ENCODE peak calls at places on chromosomes 11 and 22, in ten cellular contexts. A is transverse colon; P is left ventricle myocardium inferior; B is spleen; U is esophagus squamous epithelium; J is IMR-90; F is endothelial cell of umbilical vein; X is upper lobe of right lung; S is effector memory CD4-positive, alpha-beta T cell; G is PC-9. L is an unnamed sample.

GRCh38 chr11:88101881-88102594 is 73.2 kb downstream of the RAB38 start:
- DNase-seq in F (no peak), B (no peak), A (no peak), X (no peak), S (no peak), J (no peak), G (no peak), U (no peak), P (no peak), L (no peak)

GRCh38 chr11:126452718-126453117 is 97.2 kb downstream of the ST3GAL4 start:
- DNase-seq in P (no peak), B (no peak), J (no peak), F (no peak), X (no peak), A (no peak), G (no peak), U (no peak), S (no peak), L (no peak)

GRCh38 chr11:95147364-95147905 is 57.8 kb downstream of the ENDOD1 start:
- DNase-seq in X (no peak), U (no peak), F (peak; percentile 89), J (peak; percentile 93), G (peak; percentile 32), A (no peak), S (no peak), B (no peak), P (no peak), L (peak; percentile 88)

GRCh38 chr22:25742918-25743708 is 1.1 kb downstream of the MYO18B start:
- DNase-seq in U (no peak), F (no peak), P (no peak), X (no peak), S (no peak), G (no peak), A (no peak), B (no peak), J (no peak), L (no peak)

GRCh38 chr11:119699227-119699626 is 29.8 kb downstream of the NECTIN1 start:
- DNase-seq in G (peak; percentile 48), U (no peak), P (peak; percentile 81), F (no peak), J (no peak), X (peak; percentile 71), S (no peak), A (peak; percentile 85), B (no peak), L (peak; percentile 42)

GRCh38 chr11:120186799-120187591 is 23.8 kb upstream of the OAF start:
- DNase-seq in A (peak; percentile 73), F (no peak), X (peak; percentile 59), G (no peak), U (no peak), B (peak; percentile 59), P (no peak), S (no peak), J (peak; percentile 61), L (no peak)

GRCh38 chr22:44723801-44724200 is 21.8 kb downstream of the PRR5 start:
- DNase-seq in A (no peak), U (no peak), P (no peak), X (no peak), J (peak; percentile 49), F (peak; percentile 50), B (no peak), S (no peak), G (no peak), L (no peak)

GRCh38 chr11:61737131-61737530 is 15.3 kb upstream of the MYRF start:
- DNase-seq in S (no peak), F (no peak), J (no peak), U (no peak), P (no peak), A (no peak), B (no peak), X (no peak), G (no peak), L (no peak)

GRCh38 chr11:31799036-31799793 is 11.9 kb downstream of the PAX6 start:
- DNase-seq in X (no peak), G (no peak), S (no peak), J (no peak), P (no peak), U (no peak), B (no peak), F (no peak), A (no peak), L (no peak)

GRCh38 chr22:17114173-17114957 is 6.8 kb downstream of the TMEM121B start:
- DNase-seq in X (no peak), F (no peak), J (no peak), S (no peak), P (no peak), G (no peak), U (no peak), A (no peak), B (peak; percentile 70), L (no peak)

GRCh38 chr22:47419239-47419638 is 656.8 kb downstream of the TBC1D22A start:
- DNase-seq in A (no peak), F (no peak), G (no peak), S (no peak), J (no peak), P (no peak), B (no peak), U (no peak), X (no peak), L (no peak)

GRCh38 chr22:47421846-47422245 is 659.4 kb downstream of the TBC1D22A start:
- DNase-seq in G (no peak), P (no peak), B (no peak), F (no peak), S (no peak), X (no peak), A (no peak), J (no peak), U (no peak), L (no peak)

GRCh38 chr22:47417699-47418098 is 655.2 kb downstream of the TBC1D22A start:
- DNase-seq in X (no peak), S (no peak), G (no peak), U (no peak), J (no peak), F (no peak), A (no peak), B (no peak), P (no peak), L (no peak)

GRCh38 chr22:47422736-47423135 is 660.3 kb downstream of the TBC1D22A start:
- DNase-seq in B (no peak), A (no peak), F (no peak), X (no peak), J (no peak), P (no peak), U (no peak), S (no peak), G (no peak), L (no peak)

DNA sequence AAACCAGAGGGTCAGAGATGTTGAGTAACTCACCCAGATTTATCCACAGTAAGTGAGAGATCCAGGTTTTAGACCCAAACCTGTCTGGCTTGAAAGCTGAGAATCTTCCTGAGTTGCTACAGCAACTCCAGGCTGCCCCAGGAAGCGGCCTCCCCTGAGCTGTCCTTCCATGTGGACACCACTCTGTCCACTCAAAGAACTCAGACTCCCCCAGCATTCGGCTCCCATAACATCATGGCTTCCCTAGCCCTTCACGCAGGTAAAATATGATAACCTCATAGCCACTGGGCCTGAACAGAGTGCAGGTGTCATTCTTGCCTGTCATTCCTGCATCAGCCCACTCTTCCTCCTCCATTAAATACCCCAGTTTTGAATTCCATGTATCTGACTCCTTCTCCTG is 657.8 kb downstream of the TBC1D22A start:
- DNase-seq in S (no peak), U (no peak), J (no peak), F (no peak), G (no peak), X (no peak), P (no peak), A (no peak), B (no peak), L (no peak)
- H3K9me3 ChIP-seq in S (no peaks in the 10 kb centered on the region), U (no peaks in the 10 kb centered on the region), J (peaks cover 20% of the 10 kb centered on the region), F (peaks cover 2% of the 10 kb centered on the region), G (no peaks in the 10 kb centered on the region), X (no peaks in the 10 kb centered on the region), P (peaks cover 9% of the 10 kb centered on the region), A (no peaks in the 10 kb centered on the region), B (peaks cover 10% of the 10 kb centered on the region), L (no peaks in the 10 kb centered on the region)

GRCh38 chr11:17375547-17375946 is 12.9 kb downstream of the KCNJ11 start:
- DNase-seq in S (no peak), B (no peak), U (no peak), J (no peak), F (no peak), X (no peak), P (no peak), G (no peak), A (no peak), L (no peak)
- H3K9me3 ChIP-seq in S (peaks cover 7% of the 10 kb centered on the region), B (peaks cover 56% of the 10 kb centered on the region), U (peaks cover 33% of the 10 kb centered on the region), J (peaks cover 32% of the 10 kb centered on the region), F (peaks cover 11% of the 10 kb centered on the region), X (peaks cover 32% of the 10 kb centered on the region), P (peaks cover 46% of the 10 kb centered on the region), G (peaks cover 16% of the 10 kb centered on the region), A (peaks cover 27% of the 10 kb centered on the region), L (no peaks in the 10 kb centered on the region)

DNA sequence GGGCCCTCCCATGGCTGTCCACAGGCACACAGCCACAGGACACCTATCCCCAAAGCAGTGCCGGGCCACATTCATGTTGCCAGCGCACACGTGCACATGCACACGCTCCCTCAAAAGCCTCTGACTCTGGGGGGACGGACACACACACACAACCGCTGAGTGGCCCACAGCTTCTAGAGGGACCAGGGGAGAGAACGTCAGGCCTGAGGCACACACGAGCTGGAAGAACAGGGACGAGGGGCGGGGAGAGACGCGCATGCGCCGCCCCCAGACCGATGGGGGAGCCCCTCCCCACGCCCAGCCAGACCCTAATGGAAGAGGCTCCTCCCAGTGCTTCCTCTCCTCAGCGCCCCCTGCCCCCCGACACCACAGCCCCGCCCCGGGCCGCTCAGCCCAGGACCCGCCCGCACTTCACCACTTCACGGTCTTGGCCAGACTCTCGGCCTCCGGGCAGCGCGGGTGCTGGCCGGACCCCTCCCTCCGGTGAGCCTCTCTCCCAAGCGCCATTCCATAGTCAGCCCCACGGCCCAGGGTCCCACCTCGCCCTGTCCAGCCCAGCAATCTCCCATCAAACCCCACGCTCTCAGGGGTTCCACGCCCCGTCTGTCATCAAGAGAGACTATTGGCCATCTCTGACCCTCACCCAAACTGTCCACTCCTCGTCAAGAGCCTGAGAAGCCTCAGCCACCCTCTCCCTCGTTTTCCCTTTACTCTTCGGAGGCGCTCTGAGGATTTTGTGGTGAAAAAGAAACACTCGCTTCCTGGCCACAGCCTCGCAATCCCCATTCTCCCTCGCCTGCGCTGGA is 11.7 kb downstream of the NRXN2 start:
- DNase-seq in S (no peak), G (no peak), J (no peak), X (peak; percentile 61), A (no peak), P (no peak), B (no peak), F (no peak), U (no peak), L (no peak)
- H3K9me3 ChIP-seq in S (no peaks in the 10 kb centered on the region), G (no peaks in the 10 kb centered on the region), J (no peaks in the 10 kb centered on the region), X (no peaks in the 10 kb centered on the region), A (no peaks in the 10 kb centered on the region), P (no peaks in the 10 kb centered on the region), B (no peaks in the 10 kb centered on the region), F (no peaks in the 10 kb centered on the region), U (no peaks in the 10 kb centered on the region), L (no peaks in the 10 kb centered on the region)

DNA sequence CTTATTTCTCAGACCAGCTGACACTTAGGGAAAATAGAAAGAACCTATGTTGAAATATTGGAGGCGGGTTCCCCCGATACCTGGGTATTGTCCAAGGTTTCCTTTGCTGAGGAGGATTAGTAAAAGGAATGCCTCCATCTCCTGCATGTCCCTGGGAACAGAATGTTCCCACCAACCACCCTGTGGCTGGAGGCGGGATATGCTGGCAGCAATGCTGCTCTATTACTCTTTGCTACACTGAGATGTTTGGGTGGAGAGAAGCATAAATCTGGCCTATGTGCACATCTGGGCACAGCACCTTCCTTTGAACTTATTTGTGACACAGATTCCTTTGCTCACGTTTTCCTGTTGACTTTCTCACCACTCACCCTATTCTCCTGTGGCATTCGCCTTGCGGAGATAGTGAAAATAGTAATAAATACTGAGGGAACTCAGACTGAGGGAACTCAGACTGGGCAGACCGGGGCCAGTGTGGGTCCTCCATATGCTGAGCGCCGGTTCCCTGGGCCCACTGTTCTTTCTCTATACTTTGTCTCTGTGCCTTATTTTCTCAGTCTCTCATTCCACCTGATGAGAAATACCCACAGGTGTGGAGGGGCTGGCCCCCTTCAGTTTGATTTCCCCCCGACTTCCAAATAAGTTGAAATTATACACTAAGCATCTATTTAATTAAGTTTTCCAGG is 32.1 kb downstream of the IGLL1 start:
- DNase-seq in U (no peak), S (no peak), G (no peak), J (no peak), B (peak; percentile 34), A (no peak), F (no peak), P (no peak), X (peak; percentile 15), L (no peak)
- H3K9me3 ChIP-seq in U (no peaks in the 10 kb centered on the region), S (no peaks in the 10 kb centered on the region), G (peaks cover 4% of the 10 kb centered on the region), J (peaks cover 8% of the 10 kb centered on the region), B (peaks cover 19% of the 10 kb centered on the region), A (no peaks in the 10 kb centered on the region), F (no peaks in the 10 kb centered on the region), P (peaks cover 23% of the 10 kb centered on the region), X (no peaks in the 10 kb centered on the region), L (no peaks in the 10 kb centered on the region)

L was measured in BE2C.